ENCODE peak calls at places on chromosome 14, in ten cellular contexts. K is myocyte; Z is naive thymus-derived CD8-positive, alpha-beta T cell; D is cerebellar cortex; T is OCI-LY7; Q is mesothelial cell of epicardium; U is astrocyte; G is T follicular helper cell; N is psoas muscle; O is H9. X is an unnamed sample.

GRCh38 chr14:50396636-50397460 is at the start of gene CDKL1:
- DNase-seq in U (peak), G (no peak), Z (peak), K (peak), Q (peak), N (peak), T (no peak), D (peak), O (peak), X (peak)

GRCh38 chr14:98170580-98170979 is 1101.4 kb downstream of the BCL11B start:
- DNase-seq in U (no peak), Q (no peak), O (no peak), T (no peak), D (no peak), K (no peak), N (no peak), Z (no peak), G (no peak), X (no peak)

GRCh38 chr14:103651585-103651984 is 22.6 kb downstream of the KLC1 start:
- DNase-seq in U (no peak), N (no peak), T (no peak), O (no peak), G (no peak), Z (no peak), K (no peak), Q (no peak), D (no peak), X (no peak)

GRCh38 chr14:55301722-55302121 is 30.5 kb downstream of the FBXO34 start:
- DNase-seq in O (no peak), D (no peak), T (no peak), N (no peak), Z (no peak), Q (no peak), U (peak), G (no peak), K (peak), X (no peak)

GRCh38 chr14:89956294-89957009 is 725 bp downstream of the TDP1 start:
- DNase-seq in D (peak), T (peak), U (peak), K (peak), Z (peak), Q (peak), N (peak), G (peak), O (peak), X (peak)

GRCh38 chr14:31137214-31137889 is 70.2 kb downstream of the HECTD1 start:
- DNase-seq in T (no peak), G (no peak), O (no peak), Z (no peak), D (no peak), U (no peak), Q (no peak), K (no peak), N (no peak), X (no peak)

GRCh38 chr14:69943084-69943797 is 64.0 kb downstream of the SMOC1 start:
- DNase-seq in T (no peak), N (no peak), G (no peak), D (no peak), K (no peak), Z (no peak), U (no peak), O (no peak), Q (no peak), X (peak)

GRCh38 chr14:78445275-78445674 is 275.1 kb downstream of the NRXN3 start:
- DNase-seq in D (no peak), G (no peak), T (no peak), N (no peak), O (no peak), Z (no peak), Q (no peak), K (no peak), U (no peak), X (no peak)

GRCh38 chr14:65238456-65238855 is 136.1 kb upstream of the MAX start:
- DNase-seq in D (no peak), N (no peak), K (peak), Z (no peak), O (no peak), T (no peak), G (no peak), Q (no peak), U (peak), X (no peak)

GRCh38 chr14:60323199-60323891 is 74.3 kb downstream of the PPM1A start:
- DNase-seq in Q (no peak), Z (no peak), D (no peak), O (no peak), U (no peak), T (no peak), G (no peak), K (peak), N (peak), X (no peak)

GRCh38 chr14:31880935-31881334 is 196.2 kb upstream of the ARHGAP5 start:
- DNase-seq in K (peak), D (no peak), O (no peak), Z (no peak), T (no peak), N (no peak), U (peak), G (no peak), Q (no peak), X (no peak)

GRCh38 chr14:60655114-60655897 is 6.0 kb upstream of the SIX1 start:
- DNase-seq in U (no peak), G (no peak), O (peak), D (no peak), Q (no peak), K (peak), N (no peak), Z (no peak), T (no peak), X (no peak)

GRCh38 chr14:104281768-104282301 is 143.4 kb downstream of the KIF26A start:
- DNase-seq in T (no peak), D (no peak), Z (no peak), N (peak), Q (peak), O (peak), U (no peak), K (no peak), G (no peak), X (no peak)

GRCh38 chr14:23042162-23042965 is at the start of gene PSMB11:
- DNase-seq in Q (no peak), Z (no peak), G (no peak), D (no peak), N (no peak), U (no peak), O (no peak), T (no peak), K (no peak), X (no peak)

GRCh38 chr14:69953266-69953905 is 74.2 kb downstream of the SMOC1 start:
- DNase-seq in U (no peak), O (no peak), Q (no peak), D (peak), Z (no peak), G (no peak), T (no peak), K (no peak), N (peak), X (no peak)

GRCh38 chr14:28635387-28635786 is 131.2 kb upstream of the FOXG1 start:
- DNase-seq in U (peak), T (peak), K (peak), Z (no peak), D (peak), O (no peak), N (no peak), G (no peak), Q (no peak), X (peak)

GRCh38 chr14:61080591-61081010 is 99.6 kb downstream of the SLC38A6 start:
- DNase-seq in O (peak), U (peak), Q (no peak), N (no peak), K (peak), Z (no peak), G (no peak), T (peak), D (no peak), X (no peak)

GRCh38 chr14:72443256-72443655 is 450.6 kb downstream of the DPF3 start:
- DNase-seq in D (no peak), N (no peak), U (peak), O (no peak), K (peak), G (no peak), Q (no peak), T (no peak), Z (no peak), X (no peak)

GRCh38 chr14:101480022-101480746 is 81.1 kb upstream of the DIO3 start:
- DNase-seq in T (no peak), Q (peak), K (no peak), O (no peak), G (no peak), N (no peak), D (no peak), U (no peak), Z (no peak), X (no peak)

GRCh38 chr14:65999865-66000264 is 486.3 kb upstream of the CCDC196 start:
- DNase-seq in Q (no peak), D (no peak), N (no peak), T (no peak), Z (no peak), K (no peak), O (no peak), G (no peak), U (no peak), X (no peak)

GRCh38 chr14:94355191-94355794 is 32.2 kb upstream of the SERPINA6 start:
- DNase-seq in T (no peak), Z (no peak), K (peak), Q (peak), D (no peak), G (no peak), O (peak), N (no peak), U (peak), X (no peak)

GRCh38 chr14:63624203-63624602 is 17.5 kb downstream of the WDR89 start:
- DNase-seq in O (no peak), Z (no peak), T (no peak), N (no peak), K (no peak), Q (no peak), D (no peak), U (no peak), G (no peak), X (no peak)

GRCh38 chr14:56341766-56342418 is 223.7 kb downstream of the PELI2 start:
- DNase-seq in Q (no peak), O (no peak), N (no peak), D (no peak), Z (no peak), U (peak), T (no peak), G (no peak), K (peak), X (no peak)

GRCh38 chr14:92456215-92457017 is 57.2 kb upstream of the RIN3 start:
- DNase-seq in U (peak), N (peak), Z (no peak), T (peak), O (peak), D (peak), K (peak), G (no peak), Q (no peak), X (peak)

GRCh38 chr14:23300687-23301223 is 1.9 kb downstream of the PPP1R3E start:
- DNase-seq in G (no peak), O (no peak), T (peak), Q (no peak), K (peak), D (peak), N (peak), U (no peak), Z (no peak), X (peak)

GRCh38 chr14:65371784-65372183 is 40.7 kb upstream of the FUT8 start:
- DNase-seq in Q (no peak), O (no peak), G (no peak), K (no peak), T (no peak), D (no peak), Z (no peak), N (no peak), U (no peak), X (no peak)

GRCh38 chr14:45673420-45673819 is 420.4 kb upstream of the MIS18BP1 start:
- DNase-seq in U (no peak), K (no peak), N (no peak), Q (no peak), Z (no peak), O (no peak), G (no peak), T (no peak), D (no peak), X (no peak)

GRCh38 chr14:50425816-50426215 is 29.1 kb upstream of the CDKL1 start:
- DNase-seq in N (no peak), D (no peak), G (no peak), T (no peak), K (no peak), Q (no peak), O (no peak), Z (no peak), U (peak), X (no peak)

GRCh38 chr14:23187925-23188324 is 4.5 kb upstream of the SLC7A8 start:
- DNase-seq in Q (no peak), O (no peak), T (no peak), G (no peak), K (no peak), Z (no peak), N (no peak), D (no peak), U (no peak), X (no peak)

GRCh38 chr14:26897186-26897585 is 299.4 kb upstream of the NOVA1 start:
- DNase-seq in O (no peak), Q (no peak), K (no peak), G (no peak), U (no peak), N (no peak), T (no peak), Z (no peak), D (no peak), X (no peak)

GRCh38 chr14:65169351-65169750 is 67.0 kb upstream of the MAX start:
- DNase-seq in G (no peak), Z (no peak), K (peak), Q (no peak), U (peak), T (peak), O (no peak), N (no peak), D (no peak), X (no peak)

GRCh38 chr14:35374273-35374681 is 30.3 kb downstream of the NFKBIA start:
- DNase-seq in O (no peak), U (peak), K (peak), N (peak), D (no peak), G (no peak), T (no peak), Q (no peak), Z (no peak), X (peak)

GRCh38 chr14:34029921-34030334 is 79.1 kb upstream of the EGLN3 start:
- DNase-seq in D (no peak), U (peak), G (no peak), Z (no peak), Q (no peak), K (no peak), N (peak), T (no peak), O (peak), X (no peak)

GRCh38 chr14:52700701-52701172 is 5.4 kb upstream of the ERO1A start:
- DNase-seq in N (no peak), Z (no peak), U (no peak), O (no peak), K (no peak), Q (no peak), D (no peak), T (no peak), G (no peak), X (peak)

GRCh38 chr14:95519699-95520098 is 3.2 kb upstream of the SYNE3 start:
- DNase-seq in N (peak), K (peak), G (peak), O (no peak), U (peak), T (peak), Z (peak), D (no peak), Q (no peak), X (no peak)

GRCh38 chr14:22996823-22997301 is 13.1 kb downstream of the C14orf93 start:
- DNase-seq in N (no peak), G (no peak), Q (peak), Z (no peak), D (no peak), O (no peak), U (no peak), T (no peak), K (no peak), X (no peak)

GRCh38 chr14:68955164-68955921 is 23.8 kb downstream of the ACTN1 start:
- DNase-seq in Q (no peak), U (no peak), Z (no peak), N (no peak), G (no peak), K (no peak), D (no peak), O (no peak), T (no peak), X (no peak)

GRCh38 chr14:89269404-89269803 is 147.6 kb downstream of the FOXN3 start:
- DNase-seq in G (no peak), N (no peak), Z (no peak), D (no peak), K (no peak), T (no peak), O (no peak), U (no peak), Q (no peak), X (no peak)

GRCh38 chr14:75982724-75983358 is 1.0 kb upstream of the TGFB3 start:
- DNase-seq in U (no peak), O (no peak), D (no peak), Q (no peak), G (no peak), N (peak), K (peak), T (no peak), Z (no peak), X (no peak)